ENCODE peak calls at places on chromosomes 12 and 14, in five cellular contexts. One of them, this sample, is unnamed.

GRCh38 chr14:24086193-24086955 is 7.7 kb upstream of the PCK2 start:
- DNase-seq in naive thymus-derived CD4-positive, alpha-beta T cell: no peak
- DNase-seq in sigmoid colon: no peak
- DNase-seq in IMR-90: no peak
- DNase-seq in A549: no peak
- DNase-seq in this sample: no peak

GRCh38 chr12:11545438-11546330 is 103.8 kb upstream of the ETV6 start:
- DNase-seq in sigmoid colon: no peak
- DNase-seq in IMR-90: no peak
- DNase-seq in naive thymus-derived CD4-positive, alpha-beta T cell: peak
- DNase-seq in A549: no peak
- DNase-seq in this sample: peak

GRCh38 chr12:49552014-49552413 is 13.2 kb downstream of the KCNH3 start:
- DNase-seq in naive thymus-derived CD4-positive, alpha-beta T cell: no peak
- DNase-seq in A549: no peak
- DNase-seq in sigmoid colon: no peak
- DNase-seq in IMR-90: no peak
- DNase-seq in this sample: peak

GRCh38 chr12:54486173-54486867 is 11.2 kb upstream of the NCKAP1L start:
- DNase-seq in IMR-90: no peak
- DNase-seq in A549: no peak
- DNase-seq in sigmoid colon: no peak
- DNase-seq in naive thymus-derived CD4-positive, alpha-beta T cell: no peak
- DNase-seq in this sample: no peak

GRCh38 chr12:108337235-108338223 is 1.6 kb downstream of the CMKLR1 start:
- DNase-seq in naive thymus-derived CD4-positive, alpha-beta T cell: no peak
- DNase-seq in A549: peak
- DNase-seq in IMR-90: peak
- DNase-seq in sigmoid colon: no peak
- DNase-seq in this sample: no peak

GRCh38 chr14:23435540-23436326 is at the start of gene MYH7:
- DNase-seq in A549: no peak
- DNase-seq in IMR-90: no peak
- DNase-seq in sigmoid colon: peak
- DNase-seq in naive thymus-derived CD4-positive, alpha-beta T cell: no peak
- DNase-seq in this sample: no peak

GRCh38 chr14:54322668-54323380 is 74.0 kb upstream of the CDKN3 start:
- DNase-seq in sigmoid colon: no peak
- DNase-seq in A549: no peak
- DNase-seq in naive thymus-derived CD4-positive, alpha-beta T cell: no peak
- DNase-seq in IMR-90: no peak
- DNase-seq in this sample: no peak

GRCh38 chr12:86521870-86522269 is 265.7 kb upstream of the MGAT4C start:
- DNase-seq in sigmoid colon: no peak
- DNase-seq in A549: no peak
- DNase-seq in IMR-90: no peak
- DNase-seq in naive thymus-derived CD4-positive, alpha-beta T cell: no peak
- DNase-seq in this sample: no peak

GRCh38 chr14:72516936-72517408 is 376.9 kb downstream of the DPF3 start:
- DNase-seq in naive thymus-derived CD4-positive, alpha-beta T cell: peak
- DNase-seq in sigmoid colon: no peak
- DNase-seq in IMR-90: peak
- DNase-seq in A549: peak
- DNase-seq in this sample: peak

GRCh38 chr14:71169861-71170260 is 262.6 kb downstream of the PCNX1 start:
- DNase-seq in A549: no peak
- DNase-seq in IMR-90: no peak
- DNase-seq in naive thymus-derived CD4-positive, alpha-beta T cell: no peak
- DNase-seq in sigmoid colon: no peak
- DNase-seq in this sample: no peak

GRCh38 chr14:20802341-20803084 is at the start of gene RNASE1:
- DNase-seq in sigmoid colon: peak
- DNase-seq in IMR-90: no peak
- DNase-seq in naive thymus-derived CD4-positive, alpha-beta T cell: no peak
- DNase-seq in A549: peak
- DNase-seq in this sample: peak

GRCh38 chr12:124442281-124442680 is 125.1 kb downstream of the NCOR2 start:
- DNase-seq in IMR-90: no peak
- DNase-seq in A549: no peak
- DNase-seq in naive thymus-derived CD4-positive, alpha-beta T cell: no peak
- DNase-seq in sigmoid colon: no peak
- DNase-seq in this sample: no peak

GRCh38 chr14:80546056-80546854 is 335.0 kb upstream of the DIO2 start:
- DNase-seq in IMR-90: no peak
- DNase-seq in sigmoid colon: no peak
- DNase-seq in naive thymus-derived CD4-positive, alpha-beta T cell: no peak
- DNase-seq in A549: no peak
- DNase-seq in this sample: no peak
- H3K4me3 ChIP-seq in IMR-90: no peak
- H3K4me3 ChIP-seq in sigmoid colon: no peak
- H3K4me3 ChIP-seq in naive thymus-derived CD4-positive, alpha-beta T cell: no peak
- H3K4me3 ChIP-seq in A549: no peak
- H3K4me3 ChIP-seq in this sample: no peak

GRCh38 chr12:46950116-46950515 is 124.3 kb upstream of the SLC38A4 start:
- DNase-seq in sigmoid colon: no peak
- DNase-seq in naive thymus-derived CD4-positive, alpha-beta T cell: no peak
- DNase-seq in A549: no peak
- DNase-seq in IMR-90: no peak
- DNase-seq in this sample: no peak
- H3K4me3 ChIP-seq in sigmoid colon: no peak
- H3K4me3 ChIP-seq in naive thymus-derived CD4-positive, alpha-beta T cell: no peak
- H3K4me3 ChIP-seq in A549: no peak
- H3K4me3 ChIP-seq in IMR-90: no peak
- H3K4me3 ChIP-seq in this sample: no peak

DNA sequence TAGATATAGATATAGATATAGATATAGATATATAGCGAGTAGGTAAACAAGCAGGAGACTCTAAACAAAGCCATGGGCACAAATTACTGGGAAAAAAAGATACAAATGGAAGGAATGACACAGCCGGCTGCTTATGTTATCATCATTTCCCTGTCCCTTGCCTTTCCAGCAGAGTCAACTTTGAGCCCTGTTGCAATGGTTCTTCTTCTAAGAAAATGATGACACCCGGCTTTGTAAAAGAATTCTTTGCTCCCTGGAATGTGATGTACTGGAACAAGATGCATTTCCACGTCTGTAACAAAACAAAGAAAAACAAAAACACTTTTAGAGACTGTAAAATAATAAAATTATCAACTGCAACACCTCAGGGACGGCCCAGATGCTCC is 1121.4 kb upstream of the TMEM132C start:
- DNase-seq in IMR-90: no peak
- DNase-seq in sigmoid colon: no peak
- DNase-seq in A549: no peak
- DNase-seq in naive thymus-derived CD4-positive, alpha-beta T cell: no peak
- DNase-seq in this sample: no peak
- H3K4me3 ChIP-seq in IMR-90: peak
- H3K4me3 ChIP-seq in sigmoid colon: peak
- H3K4me3 ChIP-seq in A549: peak
- H3K4me3 ChIP-seq in naive thymus-derived CD4-positive, alpha-beta T cell: peak
- H3K4me3 ChIP-seq in this sample: peak

GRCh38 chr14:49959822-49960408 is 67.0 kb downstream of the ARF6 start:
- DNase-seq in sigmoid colon: no peak
- DNase-seq in naive thymus-derived CD4-positive, alpha-beta T cell: peak
- DNase-seq in IMR-90: no peak
- DNase-seq in A549: no peak
- DNase-seq in this sample: peak
- H3K4me3 ChIP-seq in sigmoid colon: no peak
- H3K4me3 ChIP-seq in naive thymus-derived CD4-positive, alpha-beta T cell: no peak
- H3K4me3 ChIP-seq in IMR-90: no peak
- H3K4me3 ChIP-seq in A549: no peak
- H3K4me3 ChIP-seq in this sample: no peak

GRCh38 chr12:13980548-13981295 is 680 bp downstream of the GRIN2B start:
- DNase-seq in A549: peak
- DNase-seq in IMR-90: no peak
- DNase-seq in sigmoid colon: no peak
- DNase-seq in naive thymus-derived CD4-positive, alpha-beta T cell: no peak
- DNase-seq in this sample: no peak

GRCh38 chr12:13981296-13981962 is at the start of gene GRIN2B:
- DNase-seq in A549: peak
- DNase-seq in naive thymus-derived CD4-positive, alpha-beta T cell: no peak
- DNase-seq in sigmoid colon: no peak
- DNase-seq in IMR-90: no peak
- DNase-seq in this sample: no peak

GRCh38 chr12:13976028-13976584 is 5.3 kb downstream of the GRIN2B start:
- DNase-seq in IMR-90: no peak
- DNase-seq in naive thymus-derived CD4-positive, alpha-beta T cell: no peak
- DNase-seq in A549: no peak
- DNase-seq in sigmoid colon: no peak
- DNase-seq in this sample: no peak

GRCh38 chr12:13973981-13974380 is 7.4 kb downstream of the GRIN2B start:
- DNase-seq in sigmoid colon: no peak
- DNase-seq in IMR-90: no peak
- DNase-seq in naive thymus-derived CD4-positive, alpha-beta T cell: no peak
- DNase-seq in A549: no peak
- DNase-seq in this sample: no peak

DNA sequence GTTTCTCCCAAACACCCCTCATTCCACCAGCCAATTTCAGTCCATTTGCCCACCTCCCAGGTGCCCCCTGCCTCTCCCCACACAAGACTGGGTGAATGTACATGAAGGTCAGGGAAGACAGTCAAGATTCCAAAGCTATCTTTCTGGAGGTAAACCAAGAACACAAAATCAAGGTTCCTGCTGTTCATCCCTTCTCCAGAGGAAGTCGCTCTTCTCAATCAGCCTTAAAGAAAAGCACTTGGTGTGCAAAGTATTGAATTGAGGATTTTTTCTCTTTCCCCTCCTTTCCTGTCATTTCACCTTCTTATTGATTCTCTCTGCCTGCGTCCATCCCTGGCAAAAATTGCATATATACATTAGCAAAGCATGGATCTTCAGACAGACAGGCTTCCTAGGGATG is 4.5 kb downstream of the GRIN2B start:
- DNase-seq in A549: no peak
- DNase-seq in naive thymus-derived CD4-positive, alpha-beta T cell: no peak
- DNase-seq in IMR-90: no peak
- DNase-seq in sigmoid colon: no peak
- DNase-seq in this sample: no peak
- H3K4me3 ChIP-seq in A549: no peak
- H3K4me3 ChIP-seq in naive thymus-derived CD4-positive, alpha-beta T cell: no peak
- H3K4me3 ChIP-seq in IMR-90: no peak
- H3K4me3 ChIP-seq in sigmoid colon: no peak
- H3K4me3 ChIP-seq in this sample: no peak

DNA sequence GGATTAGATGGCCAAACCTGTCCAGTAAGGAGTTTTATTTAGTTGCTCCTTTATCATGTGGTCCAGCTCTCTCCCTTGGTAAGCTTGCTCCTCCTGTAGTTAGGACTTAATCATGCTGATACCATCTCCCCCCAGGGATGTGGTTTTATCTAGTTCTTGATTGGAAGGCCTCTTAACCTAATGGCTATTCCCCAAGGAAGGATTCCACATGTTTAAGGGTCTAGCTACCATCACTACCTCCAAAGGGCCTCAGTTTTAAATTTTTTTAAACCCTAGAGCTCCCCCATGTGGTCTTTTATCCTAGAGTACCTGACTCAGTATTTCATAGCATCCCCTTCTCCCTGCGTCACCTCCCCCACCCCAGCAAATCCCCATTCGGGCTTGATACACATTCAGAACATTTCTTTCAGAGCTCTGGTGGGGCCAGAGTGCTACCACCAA is 22.5 kb downstream of the MAP3K12 start:
- DNase-seq in IMR-90: no peak
- DNase-seq in sigmoid colon: no peak
- DNase-seq in naive thymus-derived CD4-positive, alpha-beta T cell: no peak
- DNase-seq in A549: no peak
- DNase-seq in this sample: no peak
- H3K4me3 ChIP-seq in IMR-90: no peak
- H3K4me3 ChIP-seq in sigmoid colon: no peak
- H3K4me3 ChIP-seq in naive thymus-derived CD4-positive, alpha-beta T cell: no peak
- H3K4me3 ChIP-seq in A549: no peak
- H3K4me3 ChIP-seq in this sample: no peak

GRCh38 chr12:116879509-116880212 is 1.6 kb downstream of the HRK start:
- DNase-seq in sigmoid colon: no peak
- DNase-seq in naive thymus-derived CD4-positive, alpha-beta T cell: no peak
- DNase-seq in IMR-90: no peak
- DNase-seq in A549: no peak
- DNase-seq in this sample: no peak

GRCh38 chr12:116880817-116881324 is 370 bp downstream of the HRK start:
- DNase-seq in sigmoid colon: no peak
- DNase-seq in naive thymus-derived CD4-positive, alpha-beta T cell: no peak
- DNase-seq in A549: peak
- DNase-seq in IMR-90: peak
- DNase-seq in this sample: peak

GRCh38 chr12:116876151-116876869 is 4.9 kb downstream of the HRK start:
- DNase-seq in IMR-90: no peak
- DNase-seq in sigmoid colon: no peak
- DNase-seq in A549: no peak
- DNase-seq in naive thymus-derived CD4-positive, alpha-beta T cell: no peak
- DNase-seq in this sample: no peak

GRCh38 chr12:116880213-116880816 is 926 bp downstream of the HRK start:
- DNase-seq in IMR-90: no peak
- DNase-seq in A549: no peak
- DNase-seq in naive thymus-derived CD4-positive, alpha-beta T cell: no peak
- DNase-seq in sigmoid colon: no peak
- DNase-seq in this sample: no peak

DNA sequence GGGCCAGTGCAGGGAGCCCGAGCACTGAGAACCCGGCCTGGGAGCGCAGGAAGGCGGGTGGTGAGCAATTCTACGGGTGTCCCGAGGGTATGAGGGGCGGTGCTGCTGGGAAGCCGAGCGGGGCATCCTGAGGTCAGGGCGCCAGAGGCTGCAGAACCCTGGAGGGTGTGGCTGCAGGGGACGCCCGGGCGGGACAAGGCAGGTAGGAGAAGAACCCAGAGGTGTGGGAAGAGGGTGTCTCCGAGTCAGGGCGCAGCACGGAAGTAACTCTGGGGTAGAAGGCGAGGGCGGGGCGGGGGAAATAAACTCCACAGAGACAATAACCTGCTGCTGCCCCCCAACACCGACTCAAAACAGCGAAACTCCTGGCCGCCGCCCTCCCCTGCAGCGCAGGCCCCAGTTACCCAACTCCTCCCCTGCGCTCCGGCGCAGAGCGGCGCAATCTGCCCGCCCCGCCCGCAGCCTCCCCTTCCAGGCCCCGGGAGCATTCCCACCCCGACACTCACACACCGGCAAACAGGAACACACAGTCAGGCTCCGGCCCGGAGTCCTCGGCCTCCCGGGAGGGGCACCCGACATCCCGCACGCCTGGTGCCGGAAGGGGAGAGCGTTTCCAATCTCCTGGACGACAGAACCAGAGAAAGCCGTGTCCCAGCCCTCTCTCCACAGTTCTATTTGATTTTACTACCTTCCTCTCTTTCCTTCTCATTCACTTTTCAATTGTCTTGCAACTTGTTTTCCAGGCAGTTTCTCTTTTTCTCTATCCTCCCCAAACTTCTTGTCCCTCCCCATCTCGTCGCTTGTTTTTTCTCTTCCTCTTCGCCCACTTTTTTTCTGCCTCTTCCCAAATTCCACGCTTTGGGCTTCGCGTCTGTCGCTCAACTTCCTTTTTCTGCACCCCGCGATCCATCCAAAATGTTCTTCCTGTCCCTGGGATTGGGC is 2.4 kb downstream of the HRK start:
- DNase-seq in IMR-90: no peak
- DNase-seq in naive thymus-derived CD4-positive, alpha-beta T cell: no peak
- DNase-seq in A549: no peak
- DNase-seq in sigmoid colon: no peak
- DNase-seq in this sample: no peak
- H3K4me3 ChIP-seq in IMR-90: no peak
- H3K4me3 ChIP-seq in naive thymus-derived CD4-positive, alpha-beta T cell: no peak
- H3K4me3 ChIP-seq in A549: peak
- H3K4me3 ChIP-seq in sigmoid colon: peak
- H3K4me3 ChIP-seq in this sample: no peak